ENCODE peak calls at places on chromosome X, in nine cellular contexts. J is HTR-8/SVneo; M is lower lobe of right lung; G is lower leg skin; O is T-helper 1 cell; N is activated naive CD4-positive, alpha-beta T cell; Y is stomach; V is mammary epithelial cell; K is activated T-cell treated with anti-CD3 and anti-CD28 coated beads for 4 hours. Q is an unnamed sample.

GRCh38 chrX:25049347-25049746 is 33.6 kb upstream of the ARX start:
- DNase-seq in O (no peak), V (peak; percentile 2), M (no peak), Y (no peak), K (no peak), N (no peak), J (no peak), G (no peak), Q (no peak)

GRCh38 chrX:47218280-47218919 is at the start of gene CDK16:
- DNase-seq in M (peak; percentile 78), V (peak; percentile 84), K (peak; percentile 45), G (peak; percentile 48), N (peak; percentile 64), O (peak; percentile 54), J (peak; percentile 69), Y (peak; percentile 79), Q (peak; percentile 96)

GRCh38 chrX:71489540-71489939 is 43.4 kb upstream of the OGT start:
- DNase-seq in G (no peak), N (no peak), Y (no peak), O (no peak), M (no peak), K (no peak), J (no peak), V (no peak), Q (no peak)

GRCh38 chrX:8010105-8010504 is 82.9 kb upstream of the PNPLA4 start:
- DNase-seq in K (no peak), M (no peak), G (no peak), N (no peak), J (no peak), O (no peak), V (no peak), Y (no peak), Q (no peak)

GRCh38 chrX:12497832-12498591 is 293.2 kb upstream of the PRPS2 start:
- DNase-seq in G (no peak), V (no peak), O (no peak), M (no peak), J (no peak), N (no peak), Y (no peak), K (no peak), Q (peak; percentile 25)

GRCh38 chrX:8848921-8849320 is 47.7 kb upstream of the FAM9A start:
- DNase-seq in K (no peak), V (peak; percentile 2), Y (no peak), G (no peak), J (no peak), O (no peak), N (no peak), M (no peak), Q (no peak)

GRCh38 chrX:21487832-21488231 is 113.6 kb downstream of the CNKSR2 start:
- DNase-seq in M (no peak), G (no peak), J (no peak), V (peak; percentile 64), N (no peak), O (no peak), Y (no peak), K (no peak), Q (no peak)

GRCh38 chrX:128438082-128438481 is 385.9 kb upstream of the ACTRT1 start:
- DNase-seq in G (no peak), O (no peak), M (no peak), J (no peak), K (no peak), Y (no peak), N (no peak), V (no peak), Q (no peak)

GRCh38 chrX:135087867-135088266 is 32.5 kb downstream of the ETDB start:
- DNase-seq in N (no peak), Y (no peak), V (no peak), G (no peak), O (no peak), M (no peak), J (no peak), K (no peak), Q (no peak)

Q was measured in SK-N-SH.